ENCODE peak calls at places on chromosomes 13 and 19, in five cellular contexts. One of them, this sample, is unnamed. For H3K4me1, the result is how much of the 10 kb centered on the place peaks cover.

GRCh38 chr13:110416131-110416584 is 109.1 kb downstream of the COL4A2 start:
- DNase-seq in ovary: no peak
- DNase-seq in H1: no peak
- DNase-seq in IMR-90: peak
- DNase-seq in aorta: no peak
- DNase-seq in this sample: no peak

GRCh38 chr13:56352356-56352755 is 788.4 kb upstream of the PRR20A start:
- DNase-seq in IMR-90: no peak
- DNase-seq in aorta: no peak
- DNase-seq in H1: no peak
- DNase-seq in ovary: no peak
- DNase-seq in this sample: no peak

GRCh38 chr19:31803819-31804446 is 454.7 kb upstream of the TSHZ3 start:
- DNase-seq in H1: peak
- DNase-seq in IMR-90: no peak
- DNase-seq in ovary: no peak
- DNase-seq in aorta: no peak
- DNase-seq in this sample: no peak

GRCh38 chr19:40610396-40611064 is 9.4 kb downstream of the LTBP4 start:
- DNase-seq in aorta: peak
- DNase-seq in IMR-90: no peak
- DNase-seq in H1: no peak
- DNase-seq in ovary: peak
- DNase-seq in this sample: peak

GRCh38 chr13:23044906-23045305 is 135.9 kb upstream of the SGCG start:
- DNase-seq in H1: no peak
- DNase-seq in aorta: no peak
- DNase-seq in IMR-90: no peak
- DNase-seq in ovary: no peak
- DNase-seq in this sample: no peak

GRCh38 chr13:45863716-45864590 is 12.4 kb upstream of the SIAH3 start:
- DNase-seq in IMR-90: no peak
- DNase-seq in aorta: no peak
- DNase-seq in ovary: no peak
- DNase-seq in H1: no peak
- DNase-seq in this sample: no peak

GRCh38 chr19:12790628-12791344 is 500 bp upstream of the JUNB start:
- DNase-seq in H1: no peak
- DNase-seq in ovary: peak
- DNase-seq in aorta: peak
- DNase-seq in IMR-90: no peak
- DNase-seq in this sample: no peak

GRCh38 chr13:25068810-25069209 is 27.1 kb upstream of the PABPC3 start:
- DNase-seq in H1: no peak
- DNase-seq in aorta: no peak
- DNase-seq in IMR-90: no peak
- DNase-seq in ovary: no peak
- DNase-seq in this sample: no peak

GRCh38 chr19:55545443-55545842 is at the start of gene SBK3:
- DNase-seq in IMR-90: no peak
- DNase-seq in ovary: no peak
- DNase-seq in H1: no peak
- DNase-seq in aorta: no peak
- DNase-seq in this sample: no peak

GRCh38 chr13:29165840-29166239 is 345.7 kb downstream of the MTUS2 start:
- DNase-seq in H1: no peak
- DNase-seq in IMR-90: no peak
- DNase-seq in ovary: no peak
- DNase-seq in aorta: no peak
- DNase-seq in this sample: no peak

GRCh38 chr19:48152552-48152951 is 17.6 kb downstream of the LIG1 start:
- DNase-seq in aorta: peak
- DNase-seq in H1: peak
- DNase-seq in IMR-90: peak
- DNase-seq in ovary: peak
- DNase-seq in this sample: peak

GRCh38 chr13:97245011-97245410 is 22.9 kb downstream of the MBNL2 start:
- DNase-seq in IMR-90: no peak
- DNase-seq in ovary: no peak
- DNase-seq in H1: no peak
- DNase-seq in aorta: no peak
- DNase-seq in this sample: peak

GRCh38 chr13:65932587-65933239 is 1297.4 kb downstream of the PCDH9 start:
- DNase-seq in ovary: no peak
- DNase-seq in aorta: no peak
- DNase-seq in H1: no peak
- DNase-seq in IMR-90: peak
- DNase-seq in this sample: no peak

GRCh38 chr13:37621811-37622361 is 23.3 kb upstream of the POSTN start:
- DNase-seq in aorta: peak
- DNase-seq in IMR-90: peak
- DNase-seq in H1: no peak
- DNase-seq in ovary: no peak
- DNase-seq in this sample: no peak

GRCh38 chr19:19256072-19256969 is 16.8 kb downstream of the TM6SF2 start:
- DNase-seq in ovary: no peak
- DNase-seq in H1: no peak
- DNase-seq in IMR-90: no peak
- DNase-seq in aorta: no peak
- DNase-seq in this sample: no peak

DNA sequence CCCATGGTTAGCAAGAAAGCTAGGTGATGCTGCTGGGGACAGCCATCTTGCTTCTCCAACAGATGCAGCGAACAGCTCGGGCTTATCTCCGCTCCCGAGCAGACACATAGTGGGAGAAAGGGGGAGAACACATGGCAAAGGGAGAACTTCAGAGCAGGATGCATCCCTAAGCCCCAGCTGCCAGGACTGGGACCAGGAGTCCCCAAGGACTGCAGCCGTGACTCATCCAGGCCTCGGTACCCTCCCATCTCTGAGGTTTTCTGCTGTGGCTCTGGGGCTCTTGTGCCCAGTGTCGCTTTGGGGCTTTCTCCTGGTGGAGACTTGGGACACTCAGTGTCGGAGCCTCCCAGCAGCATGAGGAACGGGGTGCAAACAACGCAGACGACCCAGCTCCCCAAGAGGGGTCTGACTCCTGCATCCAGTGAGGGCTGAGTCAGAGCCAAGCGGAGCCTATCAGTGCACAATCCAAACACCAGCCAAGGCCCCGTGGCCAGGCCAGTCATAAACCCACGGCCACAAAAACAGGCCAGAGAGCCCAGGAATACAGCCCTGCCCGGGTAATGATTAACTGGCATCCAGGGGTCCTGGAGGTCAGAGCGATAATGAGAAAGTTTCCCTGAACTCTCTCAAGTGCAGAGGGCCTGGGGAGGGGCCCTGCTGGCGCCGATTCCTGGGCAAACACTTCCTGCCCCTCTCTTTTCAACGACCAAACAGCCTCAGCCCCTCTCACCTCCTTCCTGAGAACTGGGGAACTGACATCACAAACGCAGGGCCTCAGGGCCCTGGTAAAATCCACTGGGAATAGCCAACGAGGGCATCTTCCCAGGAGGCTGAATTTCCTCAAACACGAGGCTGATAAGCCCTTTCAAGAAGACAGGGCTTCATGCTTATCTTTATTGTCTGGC is 202.9 kb downstream of the USP12 start:
- DNase-seq in IMR-90: peak
- DNase-seq in ovary: no peak
- DNase-seq in aorta: no peak
- DNase-seq in H1: no peak
- DNase-seq in this sample: no peak
- H3K4me1 ChIP-seq in IMR-90: under half
- H3K4me1 ChIP-seq in ovary: under half
- H3K4me1 ChIP-seq in aorta: under half
- H3K4me1 ChIP-seq in H1: under half
- H3K4me1 ChIP-seq in this sample: under half

GRCh38 chr19:30328096-30328495 is 44.1 kb upstream of the ZNF536 start:
- DNase-seq in H1: no peak
- DNase-seq in IMR-90: no peak
- DNase-seq in aorta: no peak
- DNase-seq in ovary: no peak
- DNase-seq in this sample: no peak
- H3K4me1 ChIP-seq in H1: under half
- H3K4me1 ChIP-seq in IMR-90: under half
- H3K4me1 ChIP-seq in aorta: under half
- H3K4me1 ChIP-seq in ovary: under half
- H3K4me1 ChIP-seq in this sample: under half

GRCh38 chr19:14559916-14560775 is 11.7 kb downstream of the NDUFB7 start:
- DNase-seq in IMR-90: no peak
- DNase-seq in ovary: no peak
- DNase-seq in aorta: no peak
- DNase-seq in H1: no peak
- DNase-seq in this sample: no peak
- H3K4me1 ChIP-seq in IMR-90: under half
- H3K4me1 ChIP-seq in ovary: under half
- H3K4me1 ChIP-seq in aorta: under half
- H3K4me1 ChIP-seq in H1: under half
- H3K4me1 ChIP-seq in this sample: under half

GRCh38 chr19:15292847-15293582 is 39.3 kb downstream of the BRD4 start:
- DNase-seq in aorta: no peak
- DNase-seq in H1: no peak
- DNase-seq in ovary: no peak
- DNase-seq in IMR-90: no peak
- DNase-seq in this sample: no peak

GRCh38 chr19:15291089-15291488 is 41.2 kb downstream of the BRD4 start:
- DNase-seq in ovary: no peak
- DNase-seq in aorta: no peak
- DNase-seq in H1: no peak
- DNase-seq in IMR-90: peak
- DNase-seq in this sample: no peak

GRCh38 chr19:15293751-15294505 is 38.4 kb downstream of the BRD4 start:
- DNase-seq in IMR-90: peak
- DNase-seq in H1: no peak
- DNase-seq in aorta: no peak
- DNase-seq in ovary: no peak
- DNase-seq in this sample: no peak

GRCh38 chr19:15291666-15292065 is 40.7 kb downstream of the BRD4 start:
- DNase-seq in IMR-90: peak
- DNase-seq in ovary: no peak
- DNase-seq in H1: no peak
- DNase-seq in aorta: no peak
- DNase-seq in this sample: no peak

DNA sequence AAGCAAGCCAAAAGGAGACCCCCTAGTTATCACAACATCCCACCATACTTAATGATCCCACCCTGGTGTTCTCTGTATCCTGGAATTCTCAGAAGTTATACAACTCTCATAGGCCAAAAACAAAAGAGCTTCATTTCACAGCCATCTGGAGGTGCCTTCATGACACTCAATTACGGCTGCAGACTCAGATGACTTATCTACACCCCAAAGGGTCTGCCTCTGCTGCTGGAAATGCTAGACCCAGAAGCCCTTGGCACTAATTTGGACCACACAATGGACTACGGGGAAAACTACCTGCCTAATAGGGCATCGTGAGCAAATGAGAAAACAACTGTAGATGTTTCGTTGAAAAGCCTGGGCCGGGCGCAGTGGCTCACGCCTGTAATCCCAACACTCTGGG is 40.2 kb downstream of the BRD4 start:
- DNase-seq in ovary: no peak
- DNase-seq in H1: no peak
- DNase-seq in aorta: no peak
- DNase-seq in IMR-90: no peak
- DNase-seq in this sample: no peak
- H3K4me1 ChIP-seq in ovary: under half
- H3K4me1 ChIP-seq in H1: under half
- H3K4me1 ChIP-seq in aorta: under half
- H3K4me1 ChIP-seq in IMR-90: under half
- H3K4me1 ChIP-seq in this sample: half or more

DNA sequence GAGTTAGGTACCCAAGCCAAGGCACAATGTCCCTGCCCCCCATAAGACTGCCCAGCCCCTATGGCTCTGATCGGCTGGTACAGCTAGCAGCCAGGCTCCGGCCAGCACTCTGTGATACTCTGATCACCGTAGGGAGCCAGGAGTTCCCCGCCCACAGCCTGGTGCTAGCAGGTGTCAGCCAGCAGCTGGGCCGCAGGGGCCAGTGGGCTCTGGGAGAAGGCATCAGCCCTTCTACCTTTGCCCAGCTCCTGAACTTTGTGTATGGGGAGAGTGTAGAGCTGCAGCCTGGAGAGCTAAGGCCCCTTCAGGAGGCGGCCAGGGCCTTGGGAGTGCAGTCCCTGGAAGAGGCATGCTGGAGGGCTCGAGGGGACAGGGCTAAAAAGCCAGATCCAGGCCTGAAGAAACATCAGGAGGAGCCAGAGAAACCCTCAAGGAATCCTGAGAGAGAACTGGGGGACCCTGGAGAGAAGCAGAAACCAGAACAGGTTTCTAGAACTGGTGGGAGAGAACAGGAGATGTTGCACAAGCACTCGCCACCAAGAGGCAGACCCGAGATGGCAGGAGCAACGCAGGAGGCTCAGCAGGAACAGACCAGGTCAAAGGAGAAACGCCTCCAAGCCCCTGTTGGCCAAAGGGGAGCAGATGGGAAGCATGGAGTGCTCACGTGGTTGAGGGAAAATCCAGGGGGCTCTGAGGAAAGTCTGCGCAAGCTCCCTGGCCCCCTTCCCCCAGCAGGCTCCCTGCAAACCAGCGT is 3.0 kb upstream of the KMT2B start:
- DNase-seq in aorta: no peak
- DNase-seq in ovary: no peak
- DNase-seq in IMR-90: no peak
- DNase-seq in H1: no peak
- DNase-seq in this sample: no peak
- H3K4me1 ChIP-seq in aorta: under half
- H3K4me1 ChIP-seq in ovary: under half
- H3K4me1 ChIP-seq in IMR-90: under half
- H3K4me1 ChIP-seq in H1: under half
- H3K4me1 ChIP-seq in this sample: under half

GRCh38 chr19:5958074-5958850 is 19.7 kb downstream of the RANBP3 start:
- DNase-seq in aorta: peak
- DNase-seq in ovary: no peak
- DNase-seq in H1: no peak
- DNase-seq in IMR-90: no peak
- DNase-seq in this sample: no peak

GRCh38 chr19:5958851-5959122 is 19.2 kb downstream of the RANBP3 start:
- DNase-seq in IMR-90: no peak
- DNase-seq in ovary: no peak
- DNase-seq in H1: no peak
- DNase-seq in aorta: peak
- DNase-seq in this sample: no peak

GRCh38 chr19:5961969-5962945 is 15.7 kb downstream of the RANBP3 start:
- DNase-seq in IMR-90: peak
- DNase-seq in H1: no peak
- DNase-seq in ovary: no peak
- DNase-seq in aorta: peak
- DNase-seq in this sample: no peak

GRCh38 chr19:5959260-5960004 is 18.5 kb downstream of the RANBP3 start:
- DNase-seq in IMR-90: no peak
- DNase-seq in ovary: no peak
- DNase-seq in aorta: peak
- DNase-seq in H1: no peak
- DNase-seq in this sample: no peak

GRCh38 chr19:5960005-5961001 is 17.6 kb downstream of the RANBP3 start:
- DNase-seq in IMR-90: no peak
- DNase-seq in aorta: peak
- DNase-seq in H1: no peak
- DNase-seq in ovary: no peak
- DNase-seq in this sample: peak
- H3K4me1 ChIP-seq in IMR-90: under half
- H3K4me1 ChIP-seq in aorta: under half
- H3K4me1 ChIP-seq in H1: under half
- H3K4me1 ChIP-seq in ovary: under half
- H3K4me1 ChIP-seq in this sample: under half

This sample was measured in testis.